ENCODE peak calls at places on chromosomes 11 and 22, in four cellular contexts. E, I, A and D are unnamed samples.

GRCh38 chr22:41362615-41363014 is 19.1 kb upstream of the TEF start:
- DNase-seq in A (no peak), I (no peak), E (no peak), D (no peak)

GRCh38 chr22:31272522-31273446 is 19.5 kb downstream of the PIK3IP1 start:
- DNase-seq in A (peak), I (peak), E (peak), D (peak)

GRCh38 chr11:106988151-106988806 is 30.0 kb downstream of the GUCY1A2 start:
- DNase-seq in I (no peak), E (no peak), A (no peak), D (peak)

GRCh38 chr11:74953448-74953847 is 4.4 kb downstream of the SPCS2 start:
- DNase-seq in E (no peak), A (no peak), I (no peak), D (no peak)

GRCh38 chr11:11532574-11532973 is 89.2 kb downstream of the GALNT18 start:
- DNase-seq in E (no peak), I (no peak), A (no peak), D (no peak)

GRCh38 chr22:46107089-46107664 is 43.1 kb upstream of the PPARA start:
- DNase-seq in E (no peak), A (peak), I (no peak), D (no peak)

GRCh38 chr11:126405906-126406305 is 50.4 kb downstream of the ST3GAL4 start:
- DNase-seq in A (no peak), I (no peak), E (no peak), D (no peak)

GRCh38 chr22:49663823-49664222 is 163.8 kb downstream of the BRD1 start:
- DNase-seq in A (no peak), E (no peak), I (no peak), D (no peak)

GRCh38 chr11:87256694-87257340 is 219.1 kb downstream of the TMEM135 start:
- DNase-seq in I (no peak), E (no peak), A (no peak), D (no peak)

GRCh38 chr22:47944941-47945340 is 1182.5 kb downstream of the TBC1D22A start:
- DNase-seq in E (no peak), I (no peak), A (no peak), D (no peak)